ENCODE peak calls at places on chromosomes 6 and 20, in ten cellular contexts. J, Q, K, H, E, N, S, F, L and Y are unnamed samples.

GRCh38 chr6:15588966-15589634 is 73.7 kb downstream of the DTNBP1 start:
- DNase-seq in Q (no peak), E (no peak), H (peak; percentile 31), N (no peak), L (no peak), F (no peak), J (peak; percentile 92), K (no peak), S (no peak), Y (no peak)

GRCh38 chr6:130958468-130958867 is 104.6 kb downstream of the EPB41L2 start:
- DNase-seq in N (no peak), H (peak; percentile 83), J (peak; percentile 36), L (no peak), F (no peak), K (no peak), E (no peak), Q (no peak), S (no peak), Y (no peak)

GRCh38 chr6:160071805-160072687 is 49.6 kb upstream of the SLC22A1 start:
- DNase-seq in H (peak; percentile 8), E (no peak), J (no peak), Q (no peak), K (no peak), F (no peak), N (no peak), L (peak; percentile 34), S (no peak), Y (no peak)

GRCh38 chr6:4573958-4574481 is 202.2 kb upstream of the CDYL start:
- DNase-seq in H (peak; percentile 91), K (no peak), S (no peak), E (no peak), F (no peak), Q (no peak), N (no peak), L (no peak), J (peak; percentile 88), Y (no peak)

GRCh38 chr6:26033942-26034354 is 53.3 kb upstream of the HFE start:
- DNase-seq in S (no peak), J (no peak), Q (no peak), N (no peak), L (peak; percentile 57), E (no peak), H (no peak), K (no peak), F (no peak), Y (peak; percentile 47)

GRCh38 chr6:114171473-114171872 is 171.3 kb downstream of the HS3ST5 start:
- DNase-seq in J (no peak), L (no peak), F (no peak), H (no peak), S (no peak), K (no peak), N (no peak), E (no peak), Q (no peak), Y (no peak)

GRCh38 chr6:116090251-116090650 is 10.4 kb upstream of the NT5DC1 start:
- DNase-seq in L (no peak), Q (no peak), N (no peak), H (no peak), E (no peak), S (no peak), F (no peak), J (no peak), K (no peak), Y (no peak)

GRCh38 chr6:67914419-67914818 is 720.7 kb upstream of the ADGRB3 start:
- DNase-seq in H (peak; percentile 35), L (no peak), N (no peak), J (no peak), Q (no peak), K (no peak), F (no peak), S (no peak), E (no peak), Y (no peak)

GRCh38 chr6:161498359-161498758 is 224.5 kb upstream of the AGPAT4 start:
- DNase-seq in K (peak; percentile 18), F (no peak), J (peak; percentile 61), N (peak; percentile 33), E (no peak), H (peak; percentile 64), S (peak; percentile 18), L (peak; percentile 84), Q (no peak), Y (no peak)
- H3K4me1 ChIP-seq in K (no peaks in the 10 kb centered on the region), F (no peaks in the 10 kb centered on the region), J (no peaks in the 10 kb centered on the region), N (no peaks in the 10 kb centered on the region), E (no peaks in the 10 kb centered on the region), H (peaks cover 5% of the 10 kb centered on the region), S (no peaks in the 10 kb centered on the region), L (no peaks in the 10 kb centered on the region), Q (no peaks in the 10 kb centered on the region), Y (no peaks in the 10 kb centered on the region)

DNA sequence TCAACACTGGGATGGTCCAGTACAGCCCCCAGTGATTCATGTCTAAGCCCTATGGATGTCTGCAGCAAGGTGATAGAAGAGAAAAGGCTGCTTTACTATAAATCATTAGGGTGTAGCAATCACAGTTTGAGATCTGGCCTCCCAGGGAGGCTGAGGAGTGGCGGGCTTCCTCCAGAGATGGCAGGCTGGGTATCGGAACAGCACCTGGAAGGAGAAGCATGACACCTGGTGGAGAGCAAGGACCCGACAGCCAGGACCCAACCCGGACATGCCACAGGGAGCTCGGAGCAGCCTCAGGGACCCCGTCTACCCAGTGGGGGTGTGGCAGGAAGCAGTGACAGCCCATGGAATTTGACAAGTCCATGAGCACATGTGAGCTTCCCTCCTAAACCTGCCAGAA is 114.8 kb upstream of the CD93 start:
- DNase-seq in E (no peak), L (peak; percentile 51), F (peak; percentile 63), S (peak; percentile 48), Q (peak; percentile 60), H (peak; percentile 27), K (peak; percentile 43), J (peak; percentile 8), N (peak; percentile 22), Y (peak; percentile 62)
- TF ChIP-seq CTCF in E (peak; percentile 56), L (peak; percentile 47), F (no peak), S (peak; percentile 56), Q (peak; percentile 72), H (peak; percentile 34), K (peak; percentile 54), J (peak; percentile 32), N (peak; percentile 21), Y (no peak)

GRCh38 chr6:1553562-1554088 is 56.1 kb upstream of the FOXC1 start:
- DNase-seq in H (no peak), Q (no peak), J (no peak), N (no peak), K (no peak), E (no peak), L (no peak), S (no peak), F (no peak), Y (no peak)

GRCh38 chr6:1551236-1551635 is 58.5 kb upstream of the FOXC1 start:
- DNase-seq in S (no peak), J (no peak), H (no peak), F (no peak), K (no peak), Q (no peak), L (no peak), N (no peak), E (no peak), Y (no peak)

GRCh38 chr6:1554881-1555569 is 54.7 kb upstream of the FOXC1 start:
- DNase-seq in N (peak; percentile 63), E (peak; percentile 77), S (peak; percentile 68), F (peak; percentile 66), K (peak; percentile 70), J (peak; percentile 32), L (peak; percentile 78), H (peak; percentile 76), Q (no peak), Y (no peak)

GRCh38 chr6:1552296-1552761 is 57.4 kb upstream of the FOXC1 start:
- DNase-seq in S (no peak), F (no peak), H (peak; percentile 47), E (no peak), L (peak; percentile 26), K (peak; percentile 46), N (no peak), J (peak; percentile 18), Q (no peak), Y (no peak)

DNA sequence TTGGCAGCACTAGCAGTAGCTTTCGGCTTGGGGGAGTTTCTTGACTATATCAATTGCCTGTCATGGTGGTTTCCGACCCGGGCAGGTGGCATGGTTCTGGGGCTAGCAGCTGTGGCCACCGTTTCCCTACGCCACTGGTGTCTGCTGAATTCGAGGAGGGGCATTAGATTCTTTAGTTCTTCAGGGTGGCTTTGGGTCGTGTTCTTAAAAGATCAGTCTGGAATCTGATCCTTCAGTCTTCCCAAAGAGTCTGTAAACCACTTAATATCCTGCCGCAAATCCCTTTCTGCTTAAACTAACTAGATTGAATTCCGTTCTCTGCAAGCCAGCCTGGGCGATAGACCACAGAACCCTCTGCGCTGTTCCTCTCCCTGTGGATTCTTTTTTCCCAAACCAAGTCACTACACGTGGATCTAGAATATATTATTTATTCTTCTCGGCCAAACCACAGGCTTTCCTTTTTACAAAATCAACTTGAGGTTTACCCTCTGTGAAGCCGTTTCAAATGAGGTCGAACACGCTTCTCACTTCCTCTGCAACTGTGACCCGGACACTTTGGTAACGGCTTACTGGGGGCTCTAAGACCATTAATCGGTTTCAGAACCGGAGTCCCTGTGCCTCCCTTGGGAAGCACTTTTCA is 55.4 kb upstream of the FOXC1 start:
- DNase-seq in H (no peak), S (no peak), E (no peak), Q (no peak), J (no peak), L (peak; percentile 16), K (peak; percentile 8), F (no peak), N (no peak), Y (no peak)
- H3K4me3 ChIP-seq in H (peak overlapping the region; percentile 15), S (peak overlapping the region; percentile 31), E (peak overlapping the region; percentile 67), Q (no peak overlapping the region), J (peak overlapping the region; percentile 86), L (peak overlapping the region; percentile 45), K (peak overlapping the region; percentile 64), F (peak overlapping the region; percentile 56), N (peak overlapping the region; percentile 32), Y (peak overlapping the region; percentile 76)

GRCh38 chr6:108561742-108562502 is 1.2 kb downstream of the FOXO3 start:
- DNase-seq in Q (peak; percentile 31), J (peak; percentile 31), F (peak; percentile 32), L (peak; percentile 60), K (no peak), E (peak; percentile 31), H (no peak), N (peak; percentile 51), S (peak; percentile 29), Y (no peak)

GRCh38 chr6:108559097-108559883 is 1.4 kb upstream of the FOXO3 start:
- DNase-seq in L (peak; percentile 89), F (peak; percentile 93), E (peak; percentile 93), N (peak; percentile 91), J (peak; percentile 84), S (peak; percentile 92), K (peak; percentile 49), Q (peak; percentile 71), H (peak; percentile 93), Y (peak; percentile 96)

GRCh38 chr6:108558372-108559096 is 2.2 kb upstream of the FOXO3 start:
- DNase-seq in J (peak; percentile 99), N (peak; percentile 98), K (peak; percentile 65), Q (peak; percentile 95), F (peak; percentile 97), E (peak; percentile 98), S (peak; percentile 98), H (peak; percentile 100), L (peak; percentile 100), Y (peak; percentile 92)

GRCh38 chr6:108560463-108561308 is at the start of gene FOXO3:
- DNase-seq in E (peak; percentile 93), L (peak; percentile 95), F (peak; percentile 92), S (peak; percentile 90), K (peak; percentile 63), Q (peak; percentile 84), H (peak; percentile 95), J (peak; percentile 80), N (peak; percentile 95), Y (peak; percentile 78)

DNA sequence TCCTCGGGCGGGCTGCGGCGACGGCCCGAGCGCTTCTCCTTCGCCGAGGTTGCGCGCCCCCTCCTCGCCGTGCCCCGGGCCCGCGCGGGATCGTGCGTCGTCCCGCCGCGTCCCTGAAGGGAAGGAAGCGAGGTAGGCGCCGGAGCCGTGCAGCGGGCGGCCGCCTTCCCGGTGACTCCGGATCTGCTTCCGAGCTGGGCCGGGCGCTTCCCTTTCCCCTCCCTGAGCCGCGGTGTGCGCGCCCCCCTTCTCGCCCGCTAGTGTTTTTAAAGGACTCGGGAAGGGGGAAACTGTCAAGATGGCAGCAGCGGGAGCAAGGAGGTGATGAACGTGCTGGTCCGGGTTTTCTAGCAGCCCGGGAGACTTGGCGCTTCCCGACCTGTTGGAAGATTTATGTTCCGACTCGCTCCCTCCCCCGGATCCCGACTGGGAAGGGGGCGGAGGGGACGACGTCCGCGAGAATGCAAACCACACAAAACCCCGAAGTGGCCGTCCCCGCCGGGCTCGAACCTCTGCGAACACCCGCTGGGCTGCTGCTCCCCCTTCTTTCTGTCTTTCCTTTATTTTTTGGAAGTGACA is 744 bp upstream of the FOXO3 start:
- DNase-seq in S (peak; percentile 70), N (peak; percentile 69), E (no peak), K (no peak), H (peak; percentile 74), F (peak; percentile 65), J (peak; percentile 74), Q (peak; percentile 61), L (peak; percentile 82), Y (peak; percentile 88)
- H3K4me1 ChIP-seq in S (peaks cover 57% of the 10 kb centered on the region), N (peaks cover 9% of the 10 kb centered on the region), E (peaks cover 71% of the 10 kb centered on the region), K (peaks cover 26% of the 10 kb centered on the region), H (peaks cover 11% of the 10 kb centered on the region), F (peaks cover under 1% of the 10 kb centered on the region), J (peaks cover 13% of the 10 kb centered on the region), Q (peaks cover 23% of the 10 kb centered on the region), L (peaks cover 16% of the 10 kb centered on the region), Y (peaks cover 4% of the 10 kb centered on the region)